ENCODE peak calls at places on chromosomes 6 and 20, in ten cellular contexts. M is keratinocyte, L is tibial artery, O is OCI-LY7, C is heart right ventricle, H is psoas muscle, T is ovary, U is A549, S is fibroblast of lung, I is body of pancreas. K is an unnamed sample. For H3K4me1, the result is how much of the 10 kb centered on the place peaks cover.

GRCh38 chr6:87779542-87779941 is 77.5 kb upstream of the AKIRIN2 start:
- DNase-seq in M (no peak), L (no peak), O (no peak), C (no peak), H (no peak), T (no peak), U (no peak), S (no peak), I (no peak), K (no peak)

GRCh38 chr6:121503633-121504032 is 68.2 kb downstream of the GJA1 start:
- DNase-seq in M (no peak), L (no peak), O (no peak), C (no peak), H (no peak), T (no peak), U (no peak), S (peak), I (no peak), K (no peak)

GRCh38 chr6:142758257-142759025 is 186.5 kb downstream of the HIVEP2 start:
- DNase-seq in M (no peak), L (no peak), O (no peak), C (no peak), H (no peak), T (no peak), U (no peak), S (no peak), I (no peak), K (no peak)

GRCh38 chr20:5531318-5532081 is 214.7 kb upstream of the PROKR2 start:
- DNase-seq in M (no peak), L (no peak), O (no peak), C (no peak), H (peak), T (peak), U (no peak), S (peak), I (no peak), K (no peak)

GRCh38 chr6:128964233-128964755 is 81.4 kb downstream of the LAMA2 start:
- DNase-seq in M (no peak), L (no peak), O (no peak), C (no peak), H (no peak), T (no peak), U (no peak), S (no peak), I (no peak), K (no peak)

GRCh38 chr20:19274412-19275015 is 62.1 kb downstream of the SLC24A3 start:
- DNase-seq in M (no peak), L (peak), O (no peak), C (peak), H (no peak), T (peak), U (no peak), S (no peak), I (peak), K (no peak)

GRCh38 chr20:46246527-46246926 is 61.8 kb downstream of the CDH22 start:
- DNase-seq in M (no peak), L (no peak), O (no peak), C (no peak), H (no peak), T (no peak), U (no peak), S (no peak), I (peak), K (no peak)

GRCh38 chr6:44627091-44627878 is 239.8 kb downstream of the CDC5L start:
- DNase-seq in M (no peak), L (peak), O (no peak), C (no peak), H (no peak), T (no peak), U (no peak), S (no peak), I (peak), K (no peak)

GRCh38 chr6:134739299-134740090 is 210.4 kb downstream of the ALDH8A1 start:
- DNase-seq in M (no peak), L (no peak), O (no peak), C (no peak), H (no peak), T (no peak), U (no peak), S (peak), I (no peak), K (no peak)

GRCh38 chr6:149545258-149545753 is 537 bp downstream of the PPIL4 start:
- DNase-seq in M (no peak), L (peak), O (peak), C (peak), H (peak), T (peak), U (no peak), S (peak), I (peak), K (peak)

GRCh38 chr6:89347825-89348224 is 4.7 kb downstream of the UBE2J1 start:
- DNase-seq in M (no peak), L (no peak), O (no peak), C (peak), H (no peak), T (no peak), U (no peak), S (peak), I (peak), K (no peak)

GRCh38 chr20:2775139-2775538 is 25.3 kb downstream of the CPXM1 start:
- DNase-seq in M (no peak), L (no peak), O (no peak), C (no peak), H (no peak), T (no peak), U (no peak), S (no peak), I (no peak), K (no peak)

GRCh38 chr6:156485145-156485544 is 292.0 kb upstream of the ARID1B start:
- DNase-seq in M (no peak), L (no peak), O (peak), C (no peak), H (no peak), T (no peak), U (no peak), S (no peak), I (no peak), K (no peak)

DNA sequence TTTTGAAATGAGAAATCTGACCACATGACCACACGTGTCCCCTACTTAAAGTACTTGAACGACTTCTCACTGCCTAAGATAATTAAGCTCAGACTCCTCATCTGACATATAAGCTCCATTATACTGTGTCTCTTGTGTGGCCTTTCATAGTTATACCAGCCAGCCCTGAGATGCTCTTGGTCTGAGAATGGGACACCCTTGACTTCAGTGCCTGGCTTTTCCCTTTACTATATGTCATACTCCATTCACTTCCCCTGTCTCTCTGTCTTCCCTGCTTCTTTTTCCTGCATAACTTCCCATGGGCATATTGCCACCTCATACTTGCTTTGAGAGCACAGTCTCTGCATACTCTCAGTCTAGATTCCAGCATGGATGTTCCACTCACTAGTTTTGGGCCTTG is 53.4 kb upstream of the TINAG start:
- DNase-seq in M (no peak), L (no peak), O (no peak), C (no peak), H (no peak), T (no peak), U (no peak), S (no peak), I (no peak), K (no peak)
- H3K27ac ChIP-seq in M (no peak), L (no peak), O (no peak), C (peak), H (peak), T (no peak), U (no peak), S (no peak), I (no peak), K (no peak)

GRCh38 chr6:139982652-139983051 is 608.2 kb upstream of the CITED2 start:
- DNase-seq in M (no peak), L (no peak), O (no peak), C (no peak), H (no peak), T (no peak), U (no peak), S (peak), I (no peak), K (no peak)

GRCh38 chr6:139983555-139984276 is 609.3 kb upstream of the CITED2 start:
- DNase-seq in M (no peak), L (no peak), O (no peak), C (no peak), H (no peak), T (no peak), U (no peak), S (peak), I (no peak), K (no peak)

GRCh38 chr6:139984317-139984716 is 609.9 kb upstream of the CITED2 start:
- DNase-seq in M (no peak), L (no peak), O (no peak), C (no peak), H (no peak), T (no peak), U (no peak), S (no peak), I (no peak), K (no peak)

GRCh38 chr6:139981066-139981624 is 606.7 kb upstream of the CITED2 start:
- DNase-seq in M (no peak), L (no peak), O (no peak), C (no peak), H (no peak), T (no peak), U (no peak), S (peak), I (no peak), K (no peak)

DNA sequence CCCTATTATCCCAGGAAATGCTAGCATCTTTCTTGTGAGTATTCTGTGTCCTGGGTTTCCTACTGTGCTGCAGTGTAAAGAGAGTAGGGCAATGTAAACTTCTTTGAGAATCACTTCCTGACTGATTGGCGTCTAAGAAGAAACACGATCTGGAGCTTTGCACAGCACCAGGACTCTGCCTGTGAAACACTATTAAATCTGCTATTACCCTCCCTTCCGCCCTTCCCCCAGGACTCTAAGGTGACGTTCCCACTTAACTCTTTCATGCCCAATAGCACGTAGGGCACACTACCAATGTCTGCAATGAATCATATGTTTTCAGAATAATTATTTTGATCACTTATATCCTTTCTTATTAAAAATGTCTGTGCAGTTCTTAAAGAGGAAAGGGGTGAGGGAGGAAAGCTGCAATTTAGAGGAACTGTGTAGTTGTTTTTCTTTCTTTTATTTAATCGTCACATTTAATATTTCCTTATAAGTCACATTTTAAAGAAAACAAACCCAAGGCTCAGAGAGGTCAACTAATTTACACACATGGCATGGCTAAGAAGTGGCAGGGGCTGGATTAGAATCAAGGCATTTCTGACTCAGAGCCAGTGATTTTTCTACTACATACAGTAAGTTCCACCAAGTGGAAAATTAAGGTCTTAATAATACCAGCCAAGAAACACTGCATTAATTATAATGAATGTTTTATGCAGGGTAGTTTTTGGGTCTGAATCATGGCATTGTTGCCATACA is 607.5 kb upstream of the CITED2 start:
- DNase-seq in M (no peak), L (no peak), O (no peak), C (peak), H (no peak), T (no peak), U (no peak), S (peak), I (peak), K (peak)
- H3K4me1 ChIP-seq in M (under half), L (under half), O (under half), C (half or more), H (under half), T (under half), U (half or more), S (under half), I (under half), K (under half)

DNA sequence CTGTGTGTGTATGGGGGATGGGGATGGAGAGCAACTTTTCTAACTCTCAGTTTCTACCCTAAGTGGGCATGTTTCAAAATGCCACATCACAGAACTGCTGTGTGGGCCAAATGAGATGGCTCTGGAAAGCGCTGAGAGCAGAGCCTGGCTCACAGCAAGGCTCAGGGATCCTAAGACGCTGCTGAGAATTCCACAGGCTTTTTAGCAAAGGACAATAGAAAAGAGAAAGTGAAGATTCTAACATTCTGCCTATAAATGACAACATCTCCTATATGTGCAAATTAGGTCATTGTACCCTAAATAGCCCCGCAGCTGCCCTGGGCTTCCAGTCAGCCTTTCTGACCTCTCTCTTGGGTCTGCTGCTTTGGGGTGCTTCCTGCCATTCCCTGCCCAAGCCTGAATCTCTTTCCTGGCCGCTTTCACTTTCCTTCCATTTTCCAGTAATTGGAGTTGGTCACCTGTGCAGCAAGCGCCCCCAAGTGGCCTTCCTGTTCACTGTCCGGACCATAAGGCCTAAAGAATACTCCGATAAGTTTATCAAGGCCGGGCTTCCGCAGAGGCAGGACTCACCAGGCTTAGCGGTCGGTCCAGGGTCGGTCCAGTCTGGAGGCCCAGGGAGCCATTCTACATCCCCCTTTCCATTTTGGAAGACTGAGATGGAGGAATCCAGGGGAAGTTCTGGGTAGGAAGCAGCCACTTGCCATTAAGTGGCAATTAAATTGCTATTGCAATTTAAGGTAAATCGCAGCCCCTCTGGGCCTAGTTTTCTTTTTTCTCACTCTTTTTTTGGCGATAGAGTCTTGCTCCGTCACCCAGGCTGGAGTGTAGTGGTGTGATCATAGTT is 6.7 kb upstream of the DDR1 start:
- DNase-seq in M (no peak), L (peak), O (peak), C (peak), H (peak), T (peak), U (peak), S (peak), I (peak), K (peak)
- H3K4me3 ChIP-seq in M (peak), L (peak), O (peak), C (peak), H (peak), T (peak), U (peak), S (peak), I (no peak), K (peak)

GRCh38 chr6:11536795-11537194 is 754 bp upstream of the TMEM170B start:
- DNase-seq in M (no peak), L (no peak), O (peak), C (no peak), H (no peak), T (peak), U (no peak), S (no peak), I (peak), K (no peak)
- H3K27ac ChIP-seq in M (no peak), L (peak), O (peak), C (peak), H (peak), T (peak), U (peak), S (peak), I (peak), K (peak)

GRCh38 chr6:41720783-41721182 is 14.6 kb downstream of the TFEB start:
- DNase-seq in M (no peak), L (no peak), O (no peak), C (no peak), H (no peak), T (no peak), U (no peak), S (no peak), I (no peak), K (no peak)

GRCh38 chr6:41719796-41720620 is 15.4 kb downstream of the TFEB start:
- DNase-seq in M (no peak), L (no peak), O (no peak), C (no peak), H (no peak), T (no peak), U (no peak), S (no peak), I (no peak), K (no peak)

GRCh38 chr6:41721396-41721795 is 14.0 kb downstream of the TFEB start:
- DNase-seq in M (no peak), L (no peak), O (no peak), C (no peak), H (no peak), T (no peak), U (no peak), S (no peak), I (no peak), K (no peak)

GRCh38 chr6:41716516-41717446 is 18.6 kb downstream of the TFEB start:
- DNase-seq in M (no peak), L (no peak), O (peak), C (peak), H (no peak), T (no peak), U (no peak), S (no peak), I (peak), K (no peak)

GRCh38 chr6:41718828-41719227 is 16.6 kb downstream of the TFEB start:
- DNase-seq in M (no peak), L (no peak), O (no peak), C (no peak), H (no peak), T (no peak), U (no peak), S (no peak), I (no peak), K (no peak)
- H3K4me1 ChIP-seq in M (under half), L (under half), O (half or more), C (half or more), H (half or more), T (under half), U (half or more), S (under half), I (under half), K (under half)

GRCh38 chr6:104940881-104941693 is 15.8 kb upstream of the LIN28B start:
- DNase-seq in M (no peak), L (no peak), O (no peak), C (no peak), H (peak), T (peak), U (no peak), S (peak), I (peak), K (no peak)
- H3K4me3 ChIP-seq in M (peak), L (peak), O (no peak), C (peak), H (peak), T (no peak), U (no peak), S (peak), I (no peak), K (no peak)

K was measured in naive thymus-derived CD4-positive, alpha-beta T cell.